ENCODE peak calls at places on chromosomes 13 and 19, in four cellular contexts. B is colonic mucosa, D is Panc1, G is skeletal muscle cell. F is an unnamed sample.

GRCh38 chr13:92224052-92224821 is 825.8 kb downstream of the GPC5 start:
- DNase-seq in B (no peak), D (no peak), G (peak), F (no peak)

GRCh38 chr19:1062387-1063029 is 4.5 kb upstream of the ARHGAP45 start:
- DNase-seq in B (peak), D (no peak), G (no peak), F (no peak)

GRCh38 chr13:74158028-74158427 is 23.8 kb upstream of the KLF12 start:
- DNase-seq in B (no peak), D (no peak), G (no peak), F (no peak)

GRCh38 chr13:110716235-110716505 is 2.7 kb downstream of the ING1 start:
- DNase-seq in B (peak), D (no peak), G (no peak), F (no peak)

GRCh38 chr13:21849323-21849722 is 178.4 kb downstream of the FGF9 start:
- DNase-seq in B (no peak), D (peak), G (no peak), F (no peak)

GRCh38 chr19:16795042-16795441 is 34.2 kb upstream of the SIN3B start:
- DNase-seq in B (no peak), D (no peak), G (no peak), F (no peak)

GRCh38 chr19:5706876-5707573 is 12.9 kb downstream of the LONP1 start:
- DNase-seq in B (no peak), D (no peak), G (no peak), F (no peak)

GRCh38 chr19:48064509-48064908 is 20.6 kb upstream of the CABP5 start:
- DNase-seq in B (no peak), D (no peak), G (no peak), F (no peak)

GRCh38 chr13:77599351-77599750 is 63.8 kb downstream of the SCEL start:
- DNase-seq in B (no peak), D (no peak), G (no peak), F (no peak)

GRCh38 chr13:75963318-75963717 is 327.2 kb downstream of the LMO7 start:
- DNase-seq in B (no peak), D (no peak), G (peak), F (no peak)

GRCh38 chr13:41985788-41986508 is 25.0 kb upstream of the VWA8 start:
- DNase-seq in B (no peak), D (no peak), G (peak), F (no peak)

GRCh38 chr13:100454876-100455275 is 133.7 kb downstream of the GGACT start:
- DNase-seq in B (peak), D (no peak), G (no peak), F (no peak)

GRCh38 chr19:35295792-35296462 is 4.0 kb downstream of the MAG start:
- DNase-seq in B (no peak), D (no peak), G (no peak), F (no peak)

GRCh38 chr13:55570371-55570770 is 1570.3 kb upstream of the PRR20A start:
- DNase-seq in B (no peak), D (no peak), G (no peak), F (no peak)

F was measured in ascending aorta.